ENCODE peak calls at places on chromosome 7, in seven cellular contexts. O is NCI-H345; G is ACHN; I is NCI-H2081; U is CD4-positive, alpha-beta T cell; W is activated CD4-positive, alpha-beta memory T cell treated with anti-CD3 and anti-CD28 coated beads, Interleukin-2, amount 10 ng/mL, durations not matched to agents 7 days and 5 days; B is stimulated activated CD8-positive, alpha-beta memory T cell treated with anti-CD3 and anti-CD28 coated beads, Interleukin-7, amount 100 ng/mL, for 48 hours. L is an unnamed sample.

GRCh38 chr7:143013897-143014296 is 13.0 kb downstream of the OR9A2 start:
- DNase-seq in I (no peak), W (no peak), G (peak; percentile 23), U (no peak), B (no peak), O (no peak), L (no peak)

GRCh38 chr7:937851-938484 is 16.5 kb downstream of the ADAP1 start:
- DNase-seq in W (no peak), I (no peak), B (no peak), G (no peak), U (no peak), O (no peak), L (peak; percentile 43)

GRCh38 chr7:114703677-114704076 is 218.2 kb upstream of the MDFIC start:
- DNase-seq in O (no peak), G (no peak), I (no peak), W (no peak), U (no peak), B (no peak), L (no peak)

GRCh38 chr7:47520408-47520807 is 61.5 kb downstream of the TNS3 start:
- DNase-seq in O (no peak), I (no peak), B (no peak), G (no peak), U (no peak), W (no peak), L (peak; percentile 83)

GRCh38 chr7:17446340-17446739 is 147.9 kb downstream of the AHR start:
- DNase-seq in G (no peak), I (no peak), W (no peak), U (no peak), B (no peak), O (no peak), L (no peak)

GRCh38 chr7:5657901-5658300 is 123.6 kb downstream of the RNF216 start:
- DNase-seq in W (no peak), I (no peak), U (no peak), B (no peak), O (no peak), G (no peak), L (no peak)

GRCh38 chr7:116952640-116953371 is 495 bp upstream of the ST7 start:
- DNase-seq in G (peak; percentile 43), O (peak; percentile 70), W (no peak), B (no peak), I (peak; percentile 75), U (no peak), L (peak; percentile 89)

GRCh38 chr7:117582219-117582704 is 102.4 kb downstream of the CFTR start:
- DNase-seq in B (no peak), U (no peak), I (no peak), O (no peak), W (no peak), G (no peak), L (peak; percentile 48)

GRCh38 chr7:26399309-26399610 is 107.6 kb downstream of the SNX10 start:
- DNase-seq in B (no peak), G (peak; percentile 84), W (no peak), U (no peak), I (peak; percentile 42), O (no peak), L (peak; percentile 52)

GRCh38 chr7:119916501-119916900 is 356.5 kb upstream of the KCND2 start:
- DNase-seq in U (no peak), I (no peak), B (no peak), G (no peak), O (no peak), W (no peak), L (no peak)

GRCh38 chr7:46565257-46565656 is 644.2 kb upstream of the IGFBP3 start:
- DNase-seq in I (no peak), B (no peak), U (no peak), W (no peak), O (no peak), G (no peak), L (no peak)

GRCh38 chr7:133369130-133369529 is 116.3 kb downstream of the EXOC4 start:
- DNase-seq in B (no peak), G (no peak), I (no peak), W (no peak), U (no peak), O (no peak), L (no peak)

GRCh38 chr7:17326378-17326777 is 27.9 kb downstream of the AHR start:
- DNase-seq in I (no peak), B (no peak), G (no peak), O (no peak), W (no peak), U (no peak), L (no peak)

GRCh38 chr7:151851160-151851751 is 25.7 kb downstream of the PRKAG2 start:
- DNase-seq in G (no peak), U (no peak), I (no peak), B (no peak), W (peak; percentile 33), O (no peak), L (peak; percentile 80)

GRCh38 chr7:19020711-19021110 is 96.7 kb downstream of the TWIST1 start:
- DNase-seq in U (no peak), B (no peak), G (no peak), O (no peak), I (no peak), W (no peak), L (no peak)

GRCh38 chr7:23680417-23681405 is 712 bp downstream of the FAM221A start:
- DNase-seq in W (peak; percentile 59), O (peak; percentile 76), I (peak; percentile 91), G (peak; percentile 90), U (peak; percentile 37), B (no peak), L (peak; percentile 70)

GRCh38 chr7:131957338-131958025 is 401.1 kb upstream of the PODXL start:
- DNase-seq in W (no peak), G (peak; percentile 52), U (no peak), B (no peak), I (no peak), O (no peak), L (no peak)

GRCh38 chr7:2802082-2802481 is 42.0 kb downstream of the GNA12 start:
- DNase-seq in B (no peak), O (no peak), G (peak; percentile 53), U (no peak), W (no peak), I (no peak), L (no peak)

GRCh38 chr7:65239707-65240352 is 133.8 kb upstream of the ZNF92 start:
- DNase-seq in B (no peak), U (no peak), W (no peak), G (peak; percentile 65), O (peak; percentile 54), I (peak; percentile 67), L (peak; percentile 54)

GRCh38 chr7:123633553-123633952 is 22.1 kb upstream of the LMOD2 start:
- DNase-seq in U (no peak), O (no peak), G (peak; percentile 53), I (no peak), B (no peak), W (no peak), L (no peak)

GRCh38 chr7:113015038-113015645 is 71.5 kb downstream of the GPR85 start:
- DNase-seq in G (peak; percentile 80), B (no peak), W (no peak), I (peak; percentile 19), U (no peak), O (peak; percentile 3), L (no peak)

GRCh38 chr7:15972767-15973362 is 286.4 kb upstream of the MEOX2 start:
- DNase-seq in B (no peak), G (no peak), I (no peak), U (no peak), O (no peak), W (no peak), L (peak; percentile 44)

GRCh38 chr7:67878808-67879207 is 882.2 kb downstream of the TYW1 start:
- DNase-seq in B (no peak), U (no peak), I (no peak), O (no peak), G (no peak), W (no peak), L (no peak)

GRCh38 chr7:35536396-35536826 is 158.5 kb downstream of the HERPUD2 start:
- DNase-seq in G (no peak), B (no peak), O (no peak), U (no peak), W (no peak), I (no peak), L (no peak)

GRCh38 chr7:6269527-6269926 is 2.9 kb downstream of the CYTH3 start:
- DNase-seq in I (no peak), G (no peak), O (no peak), U (no peak), B (no peak), W (no peak), L (no peak)

GRCh38 chr7:149494738-149495368 is 2.8 kb downstream of the ZNF746 start:
- DNase-seq in O (no peak), B (no peak), W (no peak), I (no peak), U (no peak), G (no peak), L (peak; percentile 49)

GRCh38 chr7:95871078-95871848 is 98.9 kb downstream of the DYNC1I1 start:
- DNase-seq in O (peak; percentile 58), W (no peak), G (peak; percentile 78), U (no peak), I (peak; percentile 76), B (no peak), L (no peak)

GRCh38 chr7:36969376-36969775 is 245.1 kb upstream of the AOAH start:
- DNase-seq in G (no peak), B (no peak), U (no peak), I (no peak), O (no peak), W (peak; percentile 36), L (no peak)

GRCh38 chr7:155997431-155998327 is 185.4 kb upstream of the SHH start:
- DNase-seq in W (peak; percentile 11), G (no peak), U (no peak), O (no peak), I (no peak), B (no peak), L (peak; percentile 33)

GRCh38 chr7:155190608-155191536 is 106.8 kb upstream of the INSIG1 start:
- DNase-seq in I (no peak), U (peak; percentile 49), W (peak; percentile 72), O (no peak), B (peak; percentile 40), G (peak; percentile 62), L (no peak)

GRCh38 chr7:69768986-69769595 is 170.8 kb downstream of the AUTS2 start:
- DNase-seq in I (no peak), G (no peak), O (no peak), W (no peak), B (no peak), U (no peak), L (no peak)

GRCh38 chr7:47724335-47724982 is 142.5 kb upstream of the TNS3 start:
- DNase-seq in O (peak; percentile 65), U (no peak), I (no peak), G (peak; percentile 48), W (no peak), B (no peak), L (no peak)

GRCh38 chr7:85730016-85730415 is 543.2 kb upstream of the SEMA3D start:
- DNase-seq in B (no peak), G (no peak), O (no peak), I (peak; percentile 52), W (no peak), U (no peak), L (no peak)

GRCh38 chr7:156907656-156908055 is 14.7 kb upstream of the LMBR1 start:
- DNase-seq in U (no peak), G (no peak), B (no peak), W (no peak), I (no peak), O (no peak), L (no peak)

GRCh38 chr7:107045195-107045960 is 873 bp downstream of the PRKAR2B start:
- DNase-seq in U (no peak), G (peak; percentile 33), I (no peak), B (no peak), W (no peak), O (peak; percentile 34), L (no peak)

GRCh38 chr7:818031-818699 is 14.1 kb upstream of the SUN1 start:
- DNase-seq in G (peak; percentile 64), I (no peak), B (no peak), U (no peak), O (no peak), W (no peak), L (no peak)

GRCh38 chr7:92588561-92588960 is 1.6 kb downstream of the FAM133B start:
- DNase-seq in B (no peak), G (no peak), U (no peak), I (no peak), O (no peak), W (peak; percentile 28), L (no peak)

GRCh38 chr7:55343860-55344606 is 21.1 kb upstream of the LANCL2 start:
- DNase-seq in O (no peak), W (no peak), U (no peak), I (no peak), B (no peak), G (no peak), L (no peak)